ENCODE peak calls at places on chromosomes 16 and 17, in eight cellular contexts. M is heart left ventricle, A is left ventricle myocardium inferior, C is ascending aorta, O is heart right ventricle, W is AG09309, X is lung, U is WERI-Rb-1. J is an unnamed sample.

GRCh38 chr17:42779304-42779941 is 987 bp upstream of the WNK4 start:
- DNase-seq in X (no peak), M (no peak), C (no peak), U (peak), W (no peak), O (no peak), A (no peak), J (no peak)

GRCh38 chr16:50697421-50697715 is 4.0 kb downstream of the NOD2 start:
- DNase-seq in C (no peak), M (no peak), O (no peak), A (no peak), U (no peak), X (no peak), W (no peak), J (no peak)

GRCh38 chr17:76542984-76543383 is 3.1 kb downstream of the PRCD start:
- DNase-seq in U (no peak), C (no peak), O (no peak), W (no peak), A (peak), X (no peak), M (no peak), J (no peak)

GRCh38 chr17:34571428-34572130 is 7.8 kb upstream of the TMEM132E start:
- DNase-seq in O (no peak), A (no peak), W (no peak), X (no peak), M (no peak), U (peak), C (no peak), J (no peak)

GRCh38 chr17:50462446-50462845 is 6.2 kb downstream of the CHAD start:
- DNase-seq in O (no peak), C (no peak), M (no peak), W (no peak), U (no peak), X (no peak), A (no peak), J (no peak)

GRCh38 chr16:54334208-54334607 is 47.6 kb upstream of the IRX3 start:
- DNase-seq in O (no peak), M (no peak), X (no peak), W (no peak), U (no peak), C (no peak), A (no peak), J (no peak)

GRCh38 chr17:9729034-9729650 is 62.2 kb downstream of the DHRS7C start:
- DNase-seq in W (no peak), M (no peak), A (no peak), C (no peak), O (no peak), U (no peak), X (no peak), J (peak)

GRCh38 chr17:45914036-45914717 is 19.8 kb downstream of the MAPT start:
- DNase-seq in C (no peak), U (no peak), X (no peak), A (no peak), W (no peak), O (no peak), M (no peak), J (no peak)

GRCh38 chr16:80971814-80972213 is 34.9 kb downstream of the CMC2 start:
- DNase-seq in C (no peak), X (no peak), U (peak), M (no peak), W (no peak), O (no peak), A (no peak), J (no peak)

GRCh38 chr17:488993-489757 is 136.6 kb upstream of the RPH3AL start:
- DNase-seq in U (no peak), C (no peak), X (no peak), A (no peak), M (no peak), O (no peak), W (no peak), J (no peak)

GRCh38 chr17:37743612-37743874 is 1.3 kb downstream of the HNF1B start:
- DNase-seq in X (no peak), O (no peak), U (no peak), A (no peak), M (no peak), C (no peak), W (no peak), J (no peak)

GRCh38 chr17:44918006-44918405 is 2.7 kb upstream of the GFAP start:
- DNase-seq in M (no peak), W (no peak), O (no peak), C (no peak), X (no peak), A (no peak), U (no peak), J (no peak)

GRCh38 chr17:82317394-82318168 is at the start of gene CD7:
- DNase-seq in C (no peak), M (no peak), U (no peak), A (no peak), O (no peak), W (no peak), X (no peak), J (no peak)

GRCh38 chr17:68776451-68776850 is 175.3 kb upstream of the FAM20A start:
- DNase-seq in W (no peak), U (no peak), A (no peak), O (no peak), M (no peak), C (no peak), X (no peak), J (no peak)

GRCh38 chr17:81400154-81400938 is 5.1 kb downstream of the BAHCC1 start:
- DNase-seq in X (no peak), U (peak), M (no peak), W (no peak), O (no peak), C (no peak), A (peak), J (no peak)

GRCh38 chr16:85390511-85391174 is 222.5 kb upstream of the GSE1 start:
- DNase-seq in M (peak), W (peak), C (peak), A (peak), U (no peak), X (peak), O (peak), J (peak)

GRCh38 chr17:76716834-76717205 is 6.1 kb upstream of the MXRA7 start:
- DNase-seq in O (no peak), A (no peak), C (no peak), M (no peak), W (peak), X (no peak), U (no peak), J (peak)

GRCh38 chr16:54421220-54421619 is 134.6 kb upstream of the IRX3 start:
- DNase-seq in M (no peak), A (no peak), O (no peak), C (no peak), W (no peak), U (no peak), X (no peak), J (no peak)

GRCh38 chr17:1144139-1144538 is 35.6 kb downstream of the ABR start:
- DNase-seq in U (no peak), M (no peak), X (no peak), C (no peak), W (no peak), O (no peak), A (no peak), J (no peak)

GRCh38 chr17:27499451-27500265 is 43.4 kb downstream of the KSR1 start:
- DNase-seq in C (no peak), W (no peak), U (no peak), M (no peak), X (no peak), A (no peak), O (no peak), J (no peak)

GRCh38 chr16:66388350-66389139 is 22.1 kb downstream of the CDH5 start:
- DNase-seq in C (peak), W (no peak), U (no peak), X (no peak), O (no peak), M (no peak), A (no peak), J (no peak)

GRCh38 chr16:76345093-76345735 is 68.0 kb downstream of the CNTNAP4 start:
- DNase-seq in O (peak), U (no peak), A (peak), X (peak), W (peak), M (peak), C (peak), J (peak)

GRCh38 chr17:72116692-72117469 is 3.9 kb upstream of the SOX9 start:
- DNase-seq in O (no peak), W (no peak), A (no peak), M (no peak), U (no peak), X (no peak), C (no peak), J (no peak)

GRCh38 chr16:89861648-89862047 is 11.7 kb upstream of the TCF25 start:
- DNase-seq in A (no peak), X (no peak), C (no peak), M (no peak), W (no peak), U (no peak), O (no peak), J (no peak)

GRCh38 chr17:56373981-56374380 is 219.5 kb upstream of the NOG start:
- DNase-seq in U (no peak), X (peak), C (no peak), W (no peak), O (no peak), A (no peak), M (no peak), J (no peak)

GRCh38 chr17:78599419-78599818 is 22.2 kb upstream of the DNAH17 start:
- DNase-seq in M (no peak), X (no peak), W (no peak), U (peak), A (no peak), C (no peak), O (no peak), J (no peak)

GRCh38 chr16:56189990-56190902 is 1.0 kb upstream of the GNAO1 start:
- DNase-seq in A (no peak), X (no peak), M (no peak), W (no peak), O (no peak), C (no peak), U (no peak), J (no peak)

GRCh38 chr17:54785643-54786258 is 114.9 kb upstream of the TOM1L1 start:
- DNase-seq in W (no peak), A (no peak), X (no peak), M (no peak), U (no peak), O (no peak), C (no peak), J (no peak)

GRCh38 chr16:17440131-17440530 is 30.6 kb downstream of the XYLT1 start:
- DNase-seq in C (no peak), O (no peak), X (no peak), U (no peak), A (no peak), M (no peak), W (no peak), J (no peak)

GRCh38 chr16:51577621-51578303 is 426.7 kb upstream of the SALL1 start:
- DNase-seq in M (no peak), X (no peak), A (no peak), O (no peak), W (no peak), C (no peak), U (no peak), J (no peak)

GRCh38 chr17:7074931-7075330 is 5.1 kb downstream of the CLEC10A start:
- DNase-seq in A (no peak), U (no peak), M (no peak), O (no peak), X (no peak), C (peak), W (no peak), J (no peak)

GRCh38 chr17:29054835-29055234 is 11.9 kb downstream of the PIPOX start:
- DNase-seq in C (no peak), A (no peak), W (no peak), M (no peak), U (peak), X (no peak), O (no peak), J (no peak)

DNA sequence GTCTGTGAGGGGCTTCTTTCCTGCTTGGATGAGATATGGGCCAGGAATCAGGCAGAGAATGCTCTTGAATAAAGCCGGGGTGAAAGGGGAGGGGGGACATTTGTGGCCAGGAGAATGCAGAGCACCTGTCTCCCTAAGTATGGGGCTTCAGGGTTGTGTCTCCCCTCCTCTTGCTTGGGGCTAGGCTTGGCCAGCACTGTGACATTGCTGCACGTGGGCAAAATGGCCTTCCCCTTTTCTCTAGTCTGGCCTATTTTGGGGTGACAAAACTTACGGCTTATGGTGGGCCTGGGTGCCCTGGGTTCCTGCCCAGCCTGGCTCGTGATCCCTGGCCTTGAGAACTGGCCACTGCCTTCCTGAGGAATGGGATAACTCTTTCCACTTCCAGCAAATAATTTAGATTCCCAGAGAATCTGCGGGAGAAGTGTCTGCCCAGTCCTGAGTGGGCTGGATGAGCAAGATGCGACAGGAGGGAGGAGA is 5.6 kb downstream of the NFE2L1 start:
- DNase-seq in O (no peak), A (no peak), X (no peak), C (no peak), U (no peak), M (no peak), W (no peak), J (no peak)
- H3K4me3 ChIP-seq in O (peak), A (peak), X (no peak), C (peak), U (no peak), M (peak), W (peak), J (peak)

DNA sequence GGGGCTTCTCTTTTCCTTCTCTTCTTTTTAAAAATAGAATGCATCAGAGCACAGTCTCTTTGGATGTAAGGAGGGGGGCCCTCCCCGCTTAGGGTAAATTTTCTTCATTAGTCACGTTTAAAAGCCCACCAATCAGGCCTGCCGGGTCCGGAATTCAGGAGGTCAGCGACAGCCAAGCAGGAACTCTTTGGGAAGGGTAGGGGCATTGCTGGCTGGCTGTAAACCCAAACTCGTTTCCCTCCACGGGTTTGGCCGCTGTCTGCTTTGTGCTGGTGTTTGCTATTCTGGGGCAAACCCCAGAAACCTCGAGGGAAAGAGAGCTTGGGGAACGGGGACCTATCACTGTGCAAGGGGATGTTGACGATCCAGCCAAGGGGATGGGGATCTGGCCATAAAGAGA is 496.3 kb upstream of the ZFHX3 start:
- DNase-seq in M (no peak), O (no peak), C (no peak), U (no peak), X (no peak), W (no peak), A (no peak), J (no peak)
- H3K4me3 ChIP-seq in M (no peak), O (no peak), C (no peak), U (no peak), X (no peak), W (no peak), A (no peak), J (no peak)

GRCh38 chr16:57285379-57285778 is 907 bp upstream of the PLLP start:
- DNase-seq in U (no peak), W (no peak), O (no peak), M (no peak), X (no peak), A (no peak), C (no peak), J (no peak)
- H3K4me3 ChIP-seq in U (no peak), W (no peak), O (no peak), M (no peak), X (no peak), A (peak), C (no peak), J (no peak)

GRCh38 chr17:62887437-62887836 is 78.6 kb upstream of the TANC2 start:
- DNase-seq in O (no peak), M (no peak), C (no peak), X (no peak), U (no peak), W (no peak), A (no peak), J (no peak)

GRCh38 chr17:62882878-62883277 is 74.8 kb upstream of the MARCHF10 start:
- DNase-seq in A (no peak), U (no peak), O (no peak), M (no peak), W (peak), X (no peak), C (no peak), J (peak)

GRCh38 chr17:62876664-62877411 is 68.7 kb upstream of the MARCHF10 start:
- DNase-seq in C (no peak), O (no peak), U (no peak), W (no peak), X (no peak), M (no peak), A (no peak), J (no peak)

GRCh38 chr17:62880120-62880519 is 72.0 kb upstream of the MARCHF10 start:
- DNase-seq in X (no peak), O (no peak), U (no peak), A (no peak), W (no peak), M (no peak), C (no peak), J (no peak)

DNA sequence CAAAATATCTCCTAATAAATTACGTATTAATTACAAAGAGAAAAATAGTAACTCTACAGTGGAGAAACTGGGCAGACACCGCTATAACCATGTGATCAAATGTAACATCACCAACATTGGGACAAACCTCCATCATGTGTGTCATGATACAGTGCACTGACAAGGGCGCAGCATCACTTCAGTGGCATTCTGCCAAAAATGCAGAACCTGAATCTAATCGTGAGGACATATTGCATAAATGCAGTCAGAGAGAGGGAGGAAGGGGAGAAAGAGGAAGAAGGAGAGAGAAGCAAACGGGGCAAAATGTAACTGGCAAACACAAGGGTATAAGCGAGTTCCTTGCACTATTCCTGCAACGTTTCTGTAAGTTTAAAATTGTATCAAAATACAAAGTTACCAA is 74.2 kb upstream of the MARCHF10 start:
- DNase-seq in C (no peak), O (no peak), M (no peak), U (no peak), W (no peak), X (no peak), A (no peak), J (no peak)
- H3K4me3 ChIP-seq in C (no peak), O (no peak), M (no peak), U (no peak), W (no peak), X (no peak), A (no peak), J (no peak)

GRCh38 chr17:79835953-79836951 is 3.0 kb downstream of the CBX4 start:
- DNase-seq in W (no peak), M (no peak), X (peak), C (no peak), A (no peak), O (no peak), U (peak), J (no peak)

GRCh38 chr17:79833744-79834574 is 5.3 kb downstream of the CBX4 start:
- DNase-seq in C (no peak), U (no peak), X (no peak), M (no peak), W (no peak), O (no peak), A (no peak), J (no peak)

GRCh38 chr17:79834575-79835469 is 4.4 kb downstream of the CBX4 start:
- DNase-seq in U (peak), A (no peak), X (no peak), W (no peak), C (no peak), O (peak), M (peak), J (no peak)

GRCh38 chr17:79836952-79837887 is 2.0 kb downstream of the CBX4 start:
- DNase-seq in M (peak), X (peak), A (peak), C (no peak), O (peak), U (no peak), W (no peak), J (no peak)

DNA sequence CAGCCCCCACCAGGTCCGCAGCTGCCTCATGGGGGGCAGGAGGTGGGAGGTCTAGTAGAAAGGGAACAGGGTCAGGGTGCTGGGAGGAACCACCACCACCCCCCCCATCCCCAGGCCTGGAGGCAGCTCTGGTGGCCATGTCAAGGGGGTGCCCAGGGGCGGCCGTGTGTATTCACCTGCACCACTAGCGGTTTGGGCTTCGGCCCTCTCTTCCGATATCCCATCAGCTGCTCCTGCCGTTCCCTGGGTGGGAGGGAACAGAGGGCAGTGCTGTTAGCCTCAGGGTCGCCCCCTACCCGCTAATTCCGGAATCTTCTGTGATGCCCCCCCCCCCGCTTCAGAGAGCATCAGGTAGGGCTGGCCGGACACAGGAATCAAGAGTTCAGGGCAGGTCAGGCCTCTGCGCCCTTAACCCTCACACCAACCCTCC is 3.8 kb downstream of the CBX4 start:
- DNase-seq in O (no peak), X (no peak), A (no peak), W (no peak), C (no peak), U (no peak), M (no peak), J (no peak)
- H3K4me3 ChIP-seq in O (no peak), X (no peak), A (no peak), W (no peak), C (no peak), U (no peak), M (no peak), J (no peak)

GRCh38 chr16:30767767-30768465 is 5.8 kb downstream of the RNF40 start:
- DNase-seq in U (no peak), A (no peak), O (no peak), X (no peak), W (no peak), M (peak), C (no peak), J (no peak)
- H3K4me3 ChIP-seq in U (no peak), A (no peak), O (no peak), X (no peak), W (no peak), M (no peak), C (no peak), J (no peak)

DNA sequence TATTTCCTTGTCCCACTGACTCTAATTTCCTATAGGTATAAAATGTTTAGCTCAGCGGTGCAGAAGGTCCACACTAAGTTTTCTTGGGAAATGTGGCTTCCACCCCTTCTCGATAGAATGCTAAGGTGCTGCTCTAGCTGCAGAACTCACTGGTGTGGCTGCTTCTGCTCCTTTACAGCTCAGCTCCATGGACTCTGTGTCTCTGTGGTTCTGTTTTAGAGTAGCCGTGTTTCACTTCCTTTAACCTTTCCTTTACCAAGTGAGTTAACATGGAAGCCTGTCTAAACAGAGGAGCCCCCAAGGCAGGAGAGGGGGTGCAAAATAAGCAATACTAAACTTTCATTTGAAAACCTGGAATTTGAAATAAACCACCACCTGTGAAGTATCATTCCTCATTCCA is 65.3 kb downstream of the SPECC1 start:
- DNase-seq in O (no peak), X (no peak), M (no peak), C (no peak), W (no peak), U (no peak), A (no peak), J (no peak)
- H3K4me3 ChIP-seq in O (peak), X (no peak), M (peak), C (peak), W (no peak), U (no peak), A (peak), J (no peak)